ENCODE peak calls at places on chromosomes 11 and 22, in eight cellular contexts. E is T-helper 17 cell; Z is upper lobe of right lung; N is left colon; S is gastroesophageal sphincter; F is HepG2; K is activated T-cell treated with anti-CD3 and anti-CD28 coated beads, Interleukin-2, amount 50 U/mL, for 4 hours; D is activated naive CD4-positive, alpha-beta T cell treated with anti-CD3 and anti-CD28 coated beads, Interleukin-2, amount 50 U/mL, for 72 hours. H is an unnamed sample.

GRCh38 chr22:37425369-37425768 is 1.9 kb downstream of the ELFN2 start:
- ATAC-seq in D (no peak), K (no peak), N (no peak), E (no peak), Z (no peak), S (no peak), F (no peak), H (no peak)

GRCh38 chr11:114147389-114148382 is 88.2 kb downstream of the ZBTB16 start:
- ATAC-seq in Z (peak; percentile 58), F (no peak), K (no peak), N (peak; percentile 41), S (peak; percentile 61), D (no peak), E (no peak), H (no peak)

GRCh38 chr11:102559839-102560238 is 29.3 kb upstream of the MMP7 start:
- ATAC-seq in N (no peak), E (peak; percentile 78), D (no peak), K (no peak), Z (no peak), S (no peak), F (no peak), H (no peak)

GRCh38 chr22:30235687-30236170 is 10.8 kb downstream of the LIF start:
- ATAC-seq in E (no peak), Z (peak; percentile 65), F (peak; percentile 17), D (no peak), K (no peak), N (peak; percentile 68), S (no peak), H (no peak)

GRCh38 chr22:29872145-29872893 is 10.7 kb upstream of the MTMR3 start:
- ATAC-seq in S (no peak), N (peak; percentile 34), D (no peak), K (no peak), Z (no peak), E (no peak), F (peak; percentile 62), H (no peak)

GRCh38 chr11:75164318-75164827 is 13.5 kb downstream of the SLCO2B1 start:
- ATAC-seq in N (no peak), F (peak; percentile 32), K (no peak), E (no peak), D (no peak), Z (no peak), S (no peak), H (no peak)

GRCh38 chr22:49192180-49192856 is 635.4 kb downstream of the BRD1 start:
- ATAC-seq in E (no peak), S (peak; percentile 46), F (no peak), K (no peak), N (no peak), Z (peak; percentile 34), D (no peak), H (no peak)

GRCh38 chr22:37626144-37626543 is 13.3 kb upstream of the SH3BP1 start:
- ATAC-seq in F (no peak), S (peak; percentile 92), N (no peak), E (no peak), Z (peak; percentile 65), D (no peak), K (no peak), H (peak; percentile 34)

GRCh38 chr11:9112075-9112474 is 20.7 kb upstream of the SCUBE2 start:
- ATAC-seq in D (no peak), F (no peak), S (no peak), Z (no peak), K (no peak), E (no peak), N (no peak), H (no peak)

GRCh38 chr22:48560836-48561235 is 1266.8 kb downstream of the BRD1 start:
- ATAC-seq in S (no peak), K (no peak), F (no peak), N (no peak), D (no peak), E (no peak), Z (no peak), H (no peak)

GRCh38 chr11:24249921-24250320 is 246.9 kb upstream of the LUZP2 start:
- ATAC-seq in F (no peak), K (no peak), Z (no peak), S (no peak), N (no peak), E (no peak), D (no peak), H (no peak)

GRCh38 chr11:2824851-2825250 is 60.7 kb downstream of the CDKN1C start:
- ATAC-seq in D (no peak), E (no peak), Z (peak; percentile 4), F (no peak), N (no peak), S (peak; percentile 42), K (no peak), H (no peak)

GRCh38 chr11:12258451-12258850 is 118.9 kb upstream of the PARVA start:
- ATAC-seq in K (no peak), N (peak; percentile 53), F (peak; percentile 36), Z (peak; percentile 57), E (no peak), S (no peak), D (no peak), H (peak; percentile 64)

GRCh38 chr11:34483475-34483874 is 30.1 kb downstream of the ELF5 start:
- ATAC-seq in Z (no peak), S (no peak), K (no peak), N (no peak), D (no peak), F (no peak), E (no peak), H (no peak)

GRCh38 chr11:134752526-134752925 is 340.5 kb upstream of the B3GAT1 start:
- ATAC-seq in F (no peak), D (no peak), E (no peak), S (no peak), Z (no peak), N (no peak), K (no peak), H (no peak)

GRCh38 chr11:69220581-69221051 is 64.9 kb downstream of the SMIM38 start:
- ATAC-seq in Z (no peak), K (no peak), E (no peak), D (no peak), F (no peak), S (no peak), N (no peak), H (peak; percentile 59)

GRCh38 chr11:38710262-38710661 is 2112.2 kb upstream of the RAG2 start:
- ATAC-seq in Z (no peak), N (no peak), D (no peak), K (no peak), S (no peak), E (no peak), F (no peak), H (no peak)